ENCODE peak calls at places on chromosomes 12 and 14, in six cellular contexts. R is breast epithelium, J is fibroblast of the aortic adventitia, V is pancreas, M is gastrocnemius medialis, T is HFFc6. S is an unnamed sample.

GRCh38 chr14:46550836-46551235 is 100.7 kb downstream of the RPL10L start:
- DNase-seq in R (no peak), J (no peak), V (no peak), M (no peak), T (no peak), S (no peak)

GRCh38 chr12:75447695-75448393 is 32.7 kb upstream of the GLIPR1 start:
- DNase-seq in R (no peak), J (no peak), V (no peak), M (no peak), T (peak; percentile 11), S (no peak)

GRCh38 chr12:7935773-7936581 is at the start of gene SLC2A3:
- DNase-seq in R (no peak), J (peak; percentile 97), V (peak; percentile 28), M (peak; percentile 25), T (peak; percentile 92), S (peak; percentile 86)

GRCh38 chr14:73758392-73759182 is 44.4 kb upstream of the PNMA1 start:
- DNase-seq in R (no peak), J (peak; percentile 51), V (peak; percentile 81), M (peak; percentile 68), T (peak; percentile 45), S (peak; percentile 43)

GRCh38 chr14:105315941-105316562 is 1.5 kb downstream of the PACS2 start:
- DNase-seq in R (no peak), J (peak; percentile 18), V (peak; percentile 18), M (no peak), T (no peak), S (no peak)

GRCh38 chr12:122327494-122328385 is 61.4 kb upstream of the VPS33A start:
- DNase-seq in R (no peak), J (no peak), V (no peak), M (no peak), T (no peak), S (no peak)

GRCh38 chr12:9820281-9820930 is 6.9 kb upstream of the KLRF1 start:
- DNase-seq in R (no peak), J (no peak), V (no peak), M (no peak), T (no peak), S (no peak)

GRCh38 chr12:46269429-46270241 is 792 bp upstream of the SLC38A1 start:
- DNase-seq in R (no peak), J (no peak), V (no peak), M (no peak), T (no peak), S (peak; percentile 20)

GRCh38 chr14:94390372-94391086 is 2.1 kb upstream of the SERPINA1 start:
- DNase-seq in R (no peak), J (no peak), V (peak; percentile 72), M (no peak), T (no peak), S (no peak)

GRCh38 chr12:14841761-14842160 is 1.6 kb downstream of the ART4 start:
- DNase-seq in R (no peak), J (peak; percentile 63), V (peak; percentile 79), M (peak; percentile 31), T (peak; percentile 61), S (peak; percentile 66)

GRCh38 chr12:52891044-52891443 is 13.8 kb downstream of the KRT8 start:
- DNase-seq in R (no peak), J (no peak), V (no peak), M (no peak), T (no peak), S (no peak)

GRCh38 chr12:121008347-121009098 is 7.8 kb downstream of the C12orf43 start:
- DNase-seq in R (no peak), J (no peak), V (no peak), M (no peak), T (no peak), S (no peak)

GRCh38 chr12:11949738-11950403 is 120.9 kb upstream of the BCL2L14 start:
- DNase-seq in R (peak; percentile 57), J (no peak), V (peak; percentile 24), M (no peak), T (no peak), S (no peak)

GRCh38 chr12:114403044-114403689 is 2.8 kb downstream of the TBX5 start:
- DNase-seq in R (no peak), J (no peak), V (no peak), M (no peak), T (peak; percentile 63), S (no peak)

GRCh38 chr14:74949211-74949610 is 6.2 kb downstream of the PGF start:
- DNase-seq in R (peak; percentile 37), J (no peak), V (no peak), M (no peak), T (no peak), S (no peak)

GRCh38 chr14:90815817-90816662 is at the start of gene TTC7B:
- DNase-seq in R (no peak), J (peak; percentile 15), V (peak; percentile 39), M (no peak), T (no peak), S (no peak)

DNA sequence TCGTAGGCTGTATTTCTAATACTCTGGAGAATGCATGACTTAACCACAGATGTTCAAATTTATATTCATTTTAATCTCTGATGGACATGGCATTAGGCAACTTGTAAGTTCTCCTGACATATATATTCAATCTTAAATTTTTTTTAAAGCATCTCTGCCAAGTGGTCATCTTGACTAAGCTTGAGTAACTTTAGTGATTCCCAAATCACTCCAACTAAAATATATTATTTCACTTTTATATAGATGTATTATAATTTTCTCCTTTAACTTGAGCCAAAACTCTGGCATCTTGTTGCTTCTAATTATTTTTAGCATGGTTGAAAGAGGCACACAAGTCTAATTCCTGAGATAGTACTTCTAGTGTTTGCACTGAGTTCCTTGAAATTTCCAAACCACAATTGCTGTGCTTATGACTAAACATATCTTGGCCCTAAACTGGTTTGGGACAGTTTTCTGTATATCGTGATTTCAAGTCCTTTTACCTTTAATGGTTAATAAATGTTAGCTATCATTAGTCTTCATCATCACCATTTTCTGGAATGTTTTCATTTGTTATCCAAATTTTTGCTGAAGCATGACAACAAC is 8.4 kb downstream of the LRFN5 start:
- DNase-seq in R (no peak), J (peak; percentile 72), V (no peak), M (no peak), T (no peak), S (peak; percentile 16)
- TF ChIP-seq CTCF in R (no peak), J (no peak), V (no peak), M (no peak), T (no peak), S (no peak)

GRCh38 chr12:26204612-26205289 is 9.4 kb downstream of the SSPN start:
- DNase-seq in R (no peak), J (peak; percentile 53), V (no peak), M (no peak), T (no peak), S (no peak)

GRCh38 chr12:26203167-26203566 is 7.8 kb downstream of the SSPN start:
- DNase-seq in R (no peak), J (no peak), V (no peak), M (no peak), T (no peak), S (no peak)

GRCh38 chr12:26205298-26205697 is 9.9 kb downstream of the SSPN start:
- DNase-seq in R (no peak), J (no peak), V (no peak), M (no peak), T (no peak), S (no peak)

GRCh38 chr12:26205946-26206345 is 10.6 kb downstream of the SSPN start:
- DNase-seq in R (no peak), J (no peak), V (no peak), M (no peak), T (no peak), S (no peak)
- TF ChIP-seq CTCF in R (no peak), J (no peak), V (no peak), M (no peak), T (no peak), S (no peak)

DNA sequence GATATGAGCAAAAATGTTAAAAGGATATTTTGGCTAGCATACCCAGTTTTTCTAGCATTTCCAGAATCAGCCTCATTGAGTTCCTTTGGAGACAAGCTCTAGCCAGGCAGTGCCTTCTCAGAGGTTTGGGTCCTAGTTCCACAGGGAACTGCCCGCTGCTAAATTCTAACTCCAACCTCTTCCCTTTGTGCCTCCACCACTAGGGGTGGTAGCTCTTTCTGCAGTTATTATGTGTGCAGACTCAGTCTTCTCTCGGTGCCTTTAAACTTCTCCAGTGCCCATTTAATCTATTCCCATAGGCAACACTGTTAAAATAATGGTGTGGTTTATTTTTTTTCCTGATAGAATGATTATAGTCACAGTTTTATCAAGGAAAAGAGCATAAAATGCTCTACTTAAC is 21.5 kb upstream of the SLC25A3 start:
- DNase-seq in R (no peak), J (no peak), V (no peak), M (no peak), T (no peak), S (no peak)
- TF ChIP-seq CTCF in R (no peak), J (peak; percentile 42), V (no peak), M (no peak), T (peak; percentile 58), S (peak; percentile 31)

DNA sequence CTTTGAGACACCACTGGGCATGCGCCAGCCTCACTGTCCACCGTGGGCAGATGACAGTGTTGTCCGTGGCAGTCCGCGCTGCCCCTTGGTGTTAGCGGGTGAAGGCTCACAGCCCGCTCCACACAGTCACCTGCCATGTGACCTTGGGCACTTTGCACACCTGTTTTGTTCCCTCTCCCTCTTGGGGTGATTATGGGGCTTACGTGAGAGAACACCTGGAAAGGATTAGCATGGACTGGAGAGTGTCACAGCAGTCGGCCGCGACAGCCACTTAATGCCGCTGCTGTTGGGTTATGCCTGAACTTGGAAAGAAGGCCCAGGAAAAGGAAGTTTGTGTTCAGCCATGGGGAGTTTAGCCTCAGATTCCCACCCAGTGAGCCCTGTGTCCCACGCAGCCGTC is 94.2 kb downstream of the DDX51 start:
- DNase-seq in R (no peak), J (no peak), V (peak; percentile 48), M (no peak), T (no peak), S (no peak)
- TF ChIP-seq CTCF in R (no peak), J (no peak), V (no peak), M (no peak), T (no peak), S (no peak)

GRCh38 chr12:112473056-112473455 is 54.3 kb downstream of the PTPN11 start:
- DNase-seq in R (no peak), J (no peak), V (no peak), M (no peak), T (no peak), S (no peak)
- TF ChIP-seq CTCF in R (no peak), J (no peak), V (no peak), M (no peak), T (peak; percentile 67), S (peak; percentile 17)

DNA sequence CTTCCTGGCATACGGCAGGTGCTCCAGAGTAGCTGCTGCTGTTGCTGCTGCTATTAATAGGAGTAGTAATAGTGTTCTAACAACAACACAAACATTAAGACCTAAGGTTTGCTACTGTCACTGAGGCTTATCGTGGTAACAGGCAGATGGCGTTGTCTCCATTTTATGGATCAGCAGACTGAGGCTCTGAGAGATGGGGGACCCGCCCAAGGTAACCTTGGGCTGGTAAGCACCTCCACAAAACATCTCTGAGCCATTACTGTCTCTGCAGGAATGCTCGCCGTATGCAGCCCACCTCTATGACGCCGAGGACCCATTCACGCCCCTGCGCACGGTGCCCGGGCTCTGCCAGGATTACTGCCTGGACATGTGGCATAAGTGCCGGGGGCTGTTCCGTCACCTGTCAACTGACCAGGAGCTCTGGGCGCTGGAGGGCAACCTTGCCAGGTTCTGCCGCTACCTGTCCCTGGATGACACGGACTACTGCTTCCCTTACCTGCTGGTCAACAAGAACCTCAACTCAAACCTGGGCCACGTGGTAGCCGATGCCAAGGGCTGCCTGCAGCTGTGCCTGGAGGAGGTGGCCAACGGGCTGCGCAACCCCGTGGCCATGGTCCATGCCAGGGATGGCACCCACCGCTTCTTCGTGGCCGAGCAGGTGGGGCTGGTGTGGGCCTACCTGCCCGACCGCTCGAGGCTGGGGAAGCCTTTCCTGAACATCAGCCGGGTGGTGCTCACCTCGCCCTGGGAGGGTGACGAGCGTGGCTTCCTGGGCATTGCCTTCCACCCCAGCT is 7.2 kb downstream of the HHIPL1 start:
- DNase-seq in R (no peak), J (no peak), V (no peak), M (no peak), T (no peak), S (no peak)
- TF ChIP-seq CTCF in R (no peak), J (no peak), V (no peak), M (no peak), T (no peak), S (no peak)

S was measured in astrocyte.